ENCODE peak calls at places on chromosomes 3 and 15, in ten cellular contexts. A is ureter; J is brain microvascular endothelial cell; K is HTR-8/SVneo; F is islet precursor cell; G is dorsolateral prefrontal cortex; Q is lung; X is retina; R is activated CD4-positive, alpha-beta T cell treated with anti-CD3 and anti-CD28 coated beads, Interleukin-2, amount 50 U/mL, for 48 hours; I is activated gamma-delta T cell treated with Interleukin-2 at 50 U/mL for 16 hours. H is an unnamed sample.

GRCh38 chr3:30435950-30436349 is 170.5 kb upstream of the TGFBR2 start:
- DNase-seq in A (no peak), I (no peak), Q (no peak), G (no peak), R (no peak), F (no peak), K (no peak), X (no peak), J (no peak), H (no peak)

GRCh38 chr3:4824948-4825325 is 154.3 kb upstream of the BHLHE40 start:
- DNase-seq in G (no peak), I (no peak), A (no peak), K (peak), F (peak), Q (no peak), R (no peak), J (peak), X (no peak), H (no peak)

GRCh38 chr15:73741401-73741836 is 11.7 kb downstream of the INSYN1 start:
- DNase-seq in Q (no peak), R (no peak), X (no peak), J (no peak), F (no peak), I (no peak), K (no peak), A (no peak), G (no peak), H (no peak)

GRCh38 chr3:159604151-159604581 is 384.5 kb upstream of the IL12A start:
- DNase-seq in A (no peak), K (no peak), G (no peak), Q (no peak), I (no peak), R (no peak), F (no peak), J (peak), X (no peak), H (no peak)

GRCh38 chr3:17023006-17023664 is 138.4 kb downstream of the PLCL2 start:
- DNase-seq in A (no peak), Q (no peak), I (peak), R (peak), G (no peak), X (no peak), F (no peak), K (no peak), J (no peak), H (no peak)

GRCh38 chr3:41612853-41613252 is 349.1 kb downstream of the ULK4 start:
- DNase-seq in Q (no peak), R (no peak), K (no peak), G (no peak), I (no peak), A (no peak), F (no peak), J (no peak), X (no peak), H (no peak)

GRCh38 chr15:84747423-84748273 is 744 bp upstream of the ZNF592 start:
- DNase-seq in Q (peak), X (peak), K (peak), J (peak), A (peak), F (peak), G (peak), R (peak), I (peak), H (peak)

GRCh38 chr3:192352142-192352541 is 375.2 kb downstream of the FGF12 start:
- DNase-seq in F (no peak), R (no peak), G (no peak), I (no peak), K (no peak), A (no peak), Q (no peak), J (no peak), X (no peak), H (no peak)

GRCh38 chr3:49807427-49808114 is 4.5 kb downstream of the INKA1 start:
- DNase-seq in J (no peak), X (no peak), K (no peak), A (peak), I (no peak), F (peak), Q (no peak), R (no peak), G (no peak), H (no peak)

GRCh38 chr3:128054363-128054762 is 2.1 kb downstream of the SEC61A1 start:
- DNase-seq in J (peak), G (no peak), Q (no peak), R (no peak), A (no peak), X (no peak), F (no peak), K (no peak), I (no peak), H (no peak)

GRCh38 chr3:124601189-124601588 is 129.1 kb upstream of the UMPS start:
- DNase-seq in F (no peak), A (no peak), I (no peak), J (no peak), G (no peak), X (no peak), R (no peak), Q (no peak), K (no peak), H (no peak)

GRCh38 chr15:99426431-99427105 is 139.2 kb upstream of the MEF2A start:
- DNase-seq in I (no peak), K (no peak), F (no peak), G (no peak), A (no peak), J (no peak), R (no peak), Q (no peak), X (no peak), H (no peak)

GRCh38 chr3:185406127-185406620 is 43.2 kb downstream of the MAP3K13 start:
- DNase-seq in R (no peak), X (no peak), I (no peak), G (no peak), Q (no peak), J (no peak), F (no peak), A (no peak), K (no peak), H (no peak)

GRCh38 chr3:42013652-42014442 is 51.9 kb upstream of the ULK4 start:
- DNase-seq in F (no peak), K (no peak), G (no peak), A (peak), Q (peak), X (peak), J (no peak), R (peak), I (peak), H (peak)

GRCh38 chr15:57018151-57018550 is 99.7 kb downstream of the TCF12 start:
- DNase-seq in F (no peak), R (no peak), K (no peak), X (no peak), J (no peak), A (no peak), Q (no peak), I (no peak), G (no peak), H (no peak)